ENCODE peak calls at places on chromosomes 11 and 22, in four cellular contexts. K is A549, B is heart left ventricle, W is breast epithelium. J is an unnamed sample.
A peak's percentile ranks its signal among the peaks of the same experiment; 100 is the strongest.

GRCh38 chr22:37907036-37907954 is 1.2 kb downstream of the MICALL1 start:
- DNase-seq in K (no peak), B (no peak), W (no peak), J (peak; percentile 47)

GRCh38 chr11:67280791-67281551 is 8.1 kb upstream of the ANKRD13D start:
- DNase-seq in K (no peak), B (peak; percentile 56), W (no peak), J (no peak)

GRCh38 chr11:125263268-125263790 is 98.8 kb downstream of the PKNOX2 start:
- DNase-seq in K (no peak), B (peak; percentile 89), W (no peak), J (peak; percentile 100)

GRCh38 chr22:26906464-26906863 is 249.1 kb downstream of the MIAT start:
- DNase-seq in K (no peak), B (no peak), W (no peak), J (no peak)

GRCh38 chr22:33969052-33969451 is 48.8 kb upstream of the LARGE1 start:
- DNase-seq in K (no peak), B (no peak), W (no peak), J (peak; percentile 1)

GRCh38 chr22:26403827-26404226 is 25.2 kb upstream of the ASPHD2 start:
- DNase-seq in K (no peak), B (no peak), W (no peak), J (no peak)

GRCh38 chr22:44316393-44317162 is 3.8 kb upstream of the SHISAL1 start:
- DNase-seq in K (no peak), B (no peak), W (no peak), J (no peak)

GRCh38 chr11:34978236-34979191 is 62.1 kb downstream of the PDHX start:
- DNase-seq in K (no peak), B (no peak), W (no peak), J (peak; percentile 39)

GRCh38 chr22:41833369-41834004 is 582 bp downstream of the SREBF2 start:
- DNase-seq in K (peak; percentile 27), B (peak; percentile 74), W (peak; percentile 39), J (no peak)

GRCh38 chr22:30183861-30184278 is 62.7 kb downstream of the LIF start:
- DNase-seq in K (no peak), B (no peak), W (no peak), J (peak; percentile 76)

GRCh38 chr11:11584446-11584810 is 37.4 kb downstream of the GALNT18 start:
- DNase-seq in K (peak; percentile 80), B (no peak), W (no peak), J (peak; percentile 77)
- H3K4me3 ChIP-seq in K (no peak overlapping the region), B (no peak overlapping the region), W (no peak overlapping the region), J (no peak overlapping the region)

GRCh38 chr11:8250446-8250845 is 13.2 kb downstream of the LMO1 start:
- DNase-seq in K (no peak), B (no peak), W (no peak), J (no peak)

GRCh38 chr11:8249482-8249881 is 14.2 kb downstream of the LMO1 start:
- DNase-seq in K (no peak), B (no peak), W (no peak), J (no peak)

GRCh38 chr11:8248786-8249185 is 14.9 kb downstream of the LMO1 start:
- DNase-seq in K (no peak), B (no peak), W (no peak), J (no peak)

GRCh38 chr11:8250981-8251620 is 12.6 kb downstream of the LMO1 start:
- DNase-seq in K (no peak), B (no peak), W (no peak), J (no peak)

GRCh38 chr11:8247312-8247711 is 16.4 kb downstream of the LMO1 start:
- DNase-seq in K (no peak), B (no peak), W (no peak), J (no peak)
- TF ChIP-seq CTCF in K (peak; percentile 52), B (peak; percentile 16), W (no peak), J (peak; percentile 65)

DNA sequence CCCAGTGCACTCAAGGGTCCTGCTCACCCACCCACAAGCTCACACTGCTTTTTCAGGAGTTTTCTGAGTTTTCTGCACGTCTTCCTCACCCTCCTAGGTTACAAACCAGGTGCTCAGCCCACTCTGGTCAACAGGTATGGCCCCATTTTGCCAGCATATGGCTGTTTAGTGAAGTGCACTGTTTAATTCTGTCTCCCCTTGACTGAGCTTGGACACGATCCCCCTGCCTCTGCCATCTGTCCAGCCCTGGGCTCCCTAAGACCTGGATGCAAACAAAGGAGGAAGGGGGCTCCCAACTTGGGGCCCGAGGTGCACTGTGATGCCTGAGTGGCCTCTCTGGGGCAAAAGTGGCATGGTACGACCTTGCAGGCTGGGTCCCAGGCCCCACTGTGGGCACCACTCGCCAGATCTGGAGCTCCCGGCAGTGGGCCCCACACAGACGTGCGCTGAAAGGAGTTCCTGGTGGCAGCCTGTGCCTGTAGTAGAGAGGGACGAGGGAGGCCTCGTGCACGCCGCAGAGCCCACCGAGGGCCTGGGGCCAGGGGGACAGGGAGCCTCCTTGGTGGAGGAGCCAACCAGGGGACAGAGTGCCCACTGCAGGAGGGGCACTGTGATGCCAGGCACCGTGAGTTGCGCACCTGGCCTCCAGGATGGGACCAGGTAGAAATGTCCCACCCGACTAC is 37.3 kb upstream of the COMT start:
- DNase-seq in K (no peak), B (no peak), W (no peak), J (no peak)
- H3K4me3 ChIP-seq in K (no peak overlapping the region), B (no peak overlapping the region), W (no peak overlapping the region), J (no peak overlapping the region)

DNA sequence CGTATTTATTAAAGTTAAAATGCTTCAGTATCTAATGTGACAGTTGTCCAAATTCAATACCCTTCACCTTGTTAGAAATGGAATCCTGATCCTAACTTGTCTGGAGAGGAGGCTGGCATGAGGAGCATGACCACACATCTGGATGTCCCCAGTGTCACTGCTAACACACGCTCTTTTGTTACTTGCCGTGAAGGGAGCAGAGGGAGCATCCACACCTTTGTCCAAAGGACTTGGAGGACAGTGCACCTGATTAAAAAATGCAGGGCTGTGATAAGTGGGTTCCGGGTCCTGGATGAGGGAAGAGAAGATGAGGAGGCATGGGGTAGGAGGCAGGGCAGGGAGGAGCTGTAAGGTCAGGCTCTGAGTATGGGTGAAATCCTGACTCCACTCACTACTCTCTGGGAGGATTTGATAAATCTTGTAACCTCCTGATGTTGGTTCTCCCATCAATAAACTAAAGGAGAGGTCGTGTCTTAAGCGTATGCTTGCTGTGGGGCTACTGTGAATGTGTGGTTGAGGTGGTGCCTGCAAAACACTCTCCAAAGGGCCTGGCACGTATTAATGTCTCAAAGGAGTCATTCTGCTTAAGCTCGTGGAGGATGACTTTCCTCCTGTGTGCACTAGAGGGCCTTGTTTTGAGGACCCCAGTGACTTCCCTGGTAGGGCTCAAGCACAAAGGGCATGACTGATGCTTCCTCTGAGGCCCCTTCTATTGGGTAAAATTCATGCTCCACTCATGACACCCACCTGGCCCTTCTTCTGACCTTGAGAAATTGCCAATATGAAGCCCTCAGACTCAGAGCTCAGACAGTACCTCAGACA is 16.8 kb upstream of the IGLL5 start:
- DNase-seq in K (no peak), B (no peak), W (no peak), J (peak; percentile 23)
- TF ChIP-seq CTCF in K (no peak), B (no peak), W (no peak), J (peak; percentile 41)

GRCh38 chr11:65711785-65712632 is at the start of gene KAT5:
- DNase-seq in K (peak; percentile 99), B (peak; percentile 99), W (peak; percentile 99), J (peak; percentile 99)

GRCh38 chr11:65712633-65713076 is 603 bp downstream of the KAT5 start:
- DNase-seq in K (no peak), B (no peak), W (no peak), J (no peak)

GRCh38 chr11:65714433-65714832 is 2.4 kb downstream of the KAT5 start:
- DNase-seq in K (no peak), B (no peak), W (no peak), J (no peak)

GRCh38 chr11:65716294-65716693 is 4.2 kb downstream of the KAT5 start:
- DNase-seq in K (no peak), B (no peak), W (no peak), J (no peak)

GRCh38 chr11:65713212-65713969 is 1.3 kb downstream of the KAT5 start:
- DNase-seq in K (no peak), B (no peak), W (no peak), J (no peak)
- H3K4me3 ChIP-seq in K (peak overlapping the region; percentile 60), B (peak overlapping the region; percentile 78), W (peak overlapping the region; percentile 74), J (peak overlapping the region; percentile 88)

J was measured in choroid plexus epithelial cell.